ENCODE peak calls at places on chromosomes 3 and 15, in six cellular contexts. Q, B, S, P, M and C are unnamed samples.

GRCh38 chr15:69117431-69117841 is 43.0 kb upstream of the GLCE start:
- DNase-seq in Q (no peak), B (no peak), S (no peak), P (no peak), M (no peak), C (no peak)

GRCh38 chr3:186095584-186096061 is 13.3 kb downstream of the ETV5 start:
- DNase-seq in Q (no peak), B (no peak), S (no peak), P (no peak), M (no peak), C (no peak)

GRCh38 chr3:59056706-59057105 is 6.9 kb upstream of the CFAP20DC start:
- DNase-seq in Q (no peak), B (no peak), S (no peak), P (no peak), M (no peak), C (no peak)

GRCh38 chr3:192449036-192449435 is 278.3 kb downstream of the FGF12 start:
- DNase-seq in Q (no peak), B (no peak), S (no peak), P (no peak), M (no peak), C (no peak)

GRCh38 chr3:81170298-81170697 is 591.1 kb downstream of the GBE1 start:
- DNase-seq in Q (no peak), B (no peak), S (no peak), P (no peak), M (no peak), C (no peak)

GRCh38 chr15:71709808-71710418 is 100.4 kb upstream of the NR2E3 start:
- DNase-seq in Q (no peak), B (no peak), S (no peak), P (no peak), M (no peak), C (no peak)

GRCh38 chr15:90015749-90016148 is 14.6 kb downstream of the ZNF710 start:
- DNase-seq in Q (no peak), B (no peak), S (no peak), P (no peak), M (no peak), C (no peak)

GRCh38 chr15:50126072-50126471 is 7.0 kb upstream of the ATP8B4 start:
- DNase-seq in Q (no peak), B (no peak), S (no peak), P (no peak), M (no peak), C (no peak)

GRCh38 chr3:170690133-170690981 is 104.5 kb upstream of the SLC7A14 start:
- DNase-seq in Q (peak), B (peak), S (peak), P (no peak), M (peak), C (peak)

GRCh38 chr15:83322061-83322460 is 37.6 kb upstream of the BNC1 start:
- DNase-seq in Q (no peak), B (no peak), S (no peak), P (no peak), M (no peak), C (no peak)

GRCh38 chr3:50319872-50320625 is 2.5 kb downstream of the HYAL2 start:
- DNase-seq in Q (no peak), B (no peak), S (no peak), P (no peak), M (no peak), C (no peak)

GRCh38 chr15:48674876-48675275 is 29.4 kb upstream of the FBN1 start:
- DNase-seq in Q (no peak), B (no peak), S (no peak), P (no peak), M (no peak), C (no peak)

GRCh38 chr15:73114064-73114463 is 61.8 kb downstream of the NEO1 start:
- DNase-seq in Q (peak), B (no peak), S (no peak), P (no peak), M (no peak), C (no peak)

GRCh38 chr3:139557041-139557440 is 17.5 kb upstream of the RBP1 start:
- DNase-seq in Q (no peak), B (no peak), S (no peak), P (no peak), M (no peak), C (no peak)

GRCh38 chr15:79128556-79128955 is 38.0 kb upstream of the RASGRF1 start:
- DNase-seq in Q (no peak), B (no peak), S (no peak), P (no peak), M (no peak), C (no peak)

GRCh38 chr3:45109736-45110135 is 36.4 kb downstream of the CDCP1 start:
- DNase-seq in Q (no peak), B (no peak), S (no peak), P (no peak), M (no peak), C (no peak)

GRCh38 chr15:99097441-99098410 is 7.2 kb upstream of the SYNM start:
- DNase-seq in Q (no peak), B (no peak), S (no peak), P (no peak), M (no peak), C (no peak)

GRCh38 chr3:102354818-102355515 is 79.8 kb upstream of the ZPLD1 start:
- DNase-seq in Q (no peak), B (no peak), S (no peak), P (no peak), M (no peak), C (peak)

GRCh38 chr3:13660042-13660874 is 111.3 kb downstream of the FBLN2 start:
- DNase-seq in Q (no peak), B (no peak), S (no peak), P (no peak), M (no peak), C (no peak)

GRCh38 chr3:124261301-124261700 is 269.4 kb upstream of the ROPN1 start:
- DNase-seq in Q (no peak), B (no peak), S (no peak), P (no peak), M (no peak), C (no peak)

GRCh38 chr3:106830334-106830733 is 546.9 kb upstream of the CCDC54 start:
- DNase-seq in Q (no peak), B (no peak), S (no peak), P (no peak), M (no peak), C (no peak)

GRCh38 chr15:67066041-67067021 is 929 bp downstream of the SMAD3 start:
- DNase-seq in Q (peak), B (no peak), S (no peak), P (no peak), M (no peak), C (no peak)

GRCh38 chr3:52248165-52248541 is 2.6 kb downstream of the PPM1M start:
- DNase-seq in Q (no peak), B (no peak), S (no peak), P (no peak), M (no peak), C (no peak)

GRCh38 chr3:37997321-37997720 is 6.7 kb downstream of the VILL start:
- DNase-seq in Q (no peak), B (no peak), S (no peak), P (no peak), M (no peak), C (no peak)

GRCh38 chr15:70415330-70415884 is 317.7 kb upstream of the TLE3 start:
- DNase-seq in Q (no peak), B (no peak), S (no peak), P (no peak), M (no peak), C (no peak)

GRCh38 chr3:174495231-174495755 is 363.8 kb upstream of the NAALADL2 start:
- DNase-seq in Q (no peak), B (no peak), S (no peak), P (no peak), M (no peak), C (no peak)

GRCh38 chr3:12901631-12902045 is 60.3 kb upstream of the RPL32 start:
- DNase-seq in Q (no peak), B (no peak), S (peak), P (peak), M (no peak), C (no peak)

GRCh38 chr3:151852074-151852811 is 21.2 kb upstream of the SUCNR1 start:
- DNase-seq in Q (no peak), B (no peak), S (no peak), P (no peak), M (no peak), C (no peak)

GRCh38 chr15:37045859-37046318 is 54.5 kb downstream of the MEIS2 start:
- DNase-seq in Q (no peak), B (no peak), S (no peak), P (no peak), M (no peak), C (no peak)